ENCODE peak calls at places on chromosomes 2 and 18, in six cellular contexts. R, P, I, C, L and Y are unnamed samples. For H3K4me1, the result is how much of the 10 kb centered on the place peaks cover.

GRCh38 chr2:127957240-127957639 is 70.6 kb downstream of the SAP130 start:
- DNase-seq in R (no peak), P (no peak), I (no peak), C (peak), L (no peak), Y (no peak)

GRCh38 chr2:169619946-169620345 is 35.8 kb downstream of the PPIG start:
- DNase-seq in R (no peak), P (no peak), I (no peak), C (no peak), L (no peak), Y (peak)

GRCh38 chr2:43210467-43211303 is 15.7 kb downstream of the ZFP36L2 start:
- DNase-seq in R (no peak), P (no peak), I (no peak), C (no peak), L (peak), Y (no peak)

GRCh38 chr2:240557808-240558207 is at the start of gene ANKMY1:
- DNase-seq in R (peak), P (peak), I (peak), C (peak), L (peak), Y (peak)

GRCh38 chr18:77071711-77072292 is 60.8 kb downstream of the MBP start:
- DNase-seq in R (no peak), P (no peak), I (no peak), C (peak), L (peak), Y (peak)

GRCh38 chr2:152420923-152421322 is 85.9 kb downstream of the FMNL2 start:
- DNase-seq in R (no peak), P (no peak), I (no peak), C (no peak), L (no peak), Y (no peak)

GRCh38 chr2:238847841-238848565 is at the start of gene TWIST2:
- DNase-seq in R (peak), P (peak), I (peak), C (peak), L (peak), Y (peak)

GRCh38 chr2:211468881-211469280 is 912.5 kb downstream of the CPS1 start:
- DNase-seq in R (peak), P (peak), I (peak), C (no peak), L (peak), Y (no peak)

GRCh38 chr2:167843203-167843602 is 404.2 kb downstream of the STK39 start:
- DNase-seq in R (no peak), P (no peak), I (no peak), C (no peak), L (no peak), Y (no peak)

GRCh38 chr2:37325625-37326071 is 1.0 kb upstream of the PRKD3 start:
- DNase-seq in R (no peak), P (no peak), I (no peak), C (no peak), L (no peak), Y (no peak)

GRCh38 chr18:58896268-58896667 is 31.6 kb downstream of the ZNF532 start:
- DNase-seq in R (no peak), P (no peak), I (no peak), C (no peak), L (no peak), Y (no peak)

GRCh38 chr2:3754280-3754679 is 50.9 kb downstream of the DCDC2C start:
- DNase-seq in R (no peak), P (no peak), I (peak), C (no peak), L (no peak), Y (no peak)

GRCh38 chr2:128381001-128381938 is 62.6 kb upstream of the HS6ST1 start:
- DNase-seq in R (no peak), P (peak), I (no peak), C (no peak), L (no peak), Y (no peak)

GRCh38 chr2:11829324-11829946 is 83.0 kb downstream of the LPIN1 start:
- DNase-seq in R (peak), P (peak), I (peak), C (peak), L (peak), Y (peak)

GRCh38 chr2:68837164-68837860 is 33.9 kb downstream of the BMP10 start:
- DNase-seq in R (peak), P (peak), I (peak), C (peak), L (peak), Y (no peak)

GRCh38 chr2:68832161-68832869 is 38.9 kb downstream of the BMP10 start:
- DNase-seq in R (no peak), P (no peak), I (no peak), C (peak), L (peak), Y (peak)

GRCh38 chr2:68835636-68836035 is 35.6 kb downstream of the BMP10 start:
- DNase-seq in R (no peak), P (no peak), I (no peak), C (no peak), L (no peak), Y (no peak)

GRCh38 chr2:68833162-68833561 is 38.0 kb downstream of the BMP10 start:
- DNase-seq in R (no peak), P (no peak), I (no peak), C (no peak), L (no peak), Y (no peak)

DNA sequence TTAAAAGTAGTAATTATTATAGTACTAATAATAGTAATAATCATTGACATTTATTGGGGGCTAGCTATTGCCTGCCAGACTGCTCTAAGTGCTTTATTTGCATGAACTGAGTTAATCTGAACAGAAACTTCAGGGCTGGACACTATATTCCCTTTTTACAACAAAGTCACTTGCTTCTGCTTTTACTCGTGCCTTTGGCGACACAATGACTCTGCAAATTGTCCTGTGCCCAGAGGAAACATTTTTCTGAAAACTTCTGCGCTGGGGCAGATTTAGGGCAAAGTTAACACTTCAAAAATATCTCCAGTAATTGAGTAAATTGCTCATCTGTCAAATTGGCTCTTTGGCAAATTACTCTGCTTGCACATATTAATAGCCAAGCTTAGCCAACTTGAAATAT is 36.5 kb downstream of the BMP10 start:
- DNase-seq in R (no peak), P (no peak), I (no peak), C (no peak), L (no peak), Y (no peak)
- H3K4me2 ChIP-seq in R (no peak), P (no peak), I (no peak), C (no peak), L (no peak), Y (no peak)

DNA sequence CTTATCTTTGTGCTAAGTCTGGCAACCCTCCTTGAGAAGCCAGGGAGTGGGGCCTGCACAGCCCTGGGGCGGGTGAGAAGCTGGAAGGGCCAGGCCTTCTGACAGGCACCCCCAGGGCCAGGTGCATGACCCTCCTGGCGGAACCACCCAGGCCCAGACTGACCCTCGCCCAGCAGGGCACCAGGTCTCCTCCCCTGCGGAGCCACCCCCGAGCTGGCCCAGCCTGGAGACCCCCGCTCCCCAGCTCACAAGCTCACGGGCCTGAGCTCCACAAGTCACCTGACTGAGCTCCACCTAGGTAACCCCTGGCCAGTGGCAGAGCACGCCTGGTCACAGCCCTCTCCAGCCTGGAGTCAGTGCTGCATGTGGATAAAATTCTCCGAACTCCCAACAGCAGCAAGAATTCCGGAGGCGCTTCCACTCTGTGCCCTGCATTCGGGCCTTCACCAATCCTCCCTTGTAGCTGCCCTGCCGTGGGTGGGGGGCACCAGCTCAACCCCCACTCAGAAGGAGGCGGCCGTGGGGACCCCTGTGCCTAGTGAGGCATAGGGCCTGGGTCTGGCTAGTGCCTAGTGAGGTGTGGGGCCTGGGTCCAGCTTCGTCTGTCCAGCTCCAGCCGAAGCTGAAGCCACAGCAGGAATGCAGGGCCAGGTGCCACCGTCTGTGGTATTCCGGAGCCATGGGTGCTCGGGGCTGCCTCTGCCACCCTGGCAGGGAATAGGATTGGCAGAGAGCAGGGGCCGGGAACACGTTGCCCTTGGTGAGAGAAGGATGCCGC is 12.5 kb downstream of the ODC1 start:
- DNase-seq in R (no peak), P (no peak), I (no peak), C (no peak), L (no peak), Y (no peak)
- H3K4me1 ChIP-seq in R (under half), P (under half), I (under half), C (under half), L (under half), Y (under half)

DNA sequence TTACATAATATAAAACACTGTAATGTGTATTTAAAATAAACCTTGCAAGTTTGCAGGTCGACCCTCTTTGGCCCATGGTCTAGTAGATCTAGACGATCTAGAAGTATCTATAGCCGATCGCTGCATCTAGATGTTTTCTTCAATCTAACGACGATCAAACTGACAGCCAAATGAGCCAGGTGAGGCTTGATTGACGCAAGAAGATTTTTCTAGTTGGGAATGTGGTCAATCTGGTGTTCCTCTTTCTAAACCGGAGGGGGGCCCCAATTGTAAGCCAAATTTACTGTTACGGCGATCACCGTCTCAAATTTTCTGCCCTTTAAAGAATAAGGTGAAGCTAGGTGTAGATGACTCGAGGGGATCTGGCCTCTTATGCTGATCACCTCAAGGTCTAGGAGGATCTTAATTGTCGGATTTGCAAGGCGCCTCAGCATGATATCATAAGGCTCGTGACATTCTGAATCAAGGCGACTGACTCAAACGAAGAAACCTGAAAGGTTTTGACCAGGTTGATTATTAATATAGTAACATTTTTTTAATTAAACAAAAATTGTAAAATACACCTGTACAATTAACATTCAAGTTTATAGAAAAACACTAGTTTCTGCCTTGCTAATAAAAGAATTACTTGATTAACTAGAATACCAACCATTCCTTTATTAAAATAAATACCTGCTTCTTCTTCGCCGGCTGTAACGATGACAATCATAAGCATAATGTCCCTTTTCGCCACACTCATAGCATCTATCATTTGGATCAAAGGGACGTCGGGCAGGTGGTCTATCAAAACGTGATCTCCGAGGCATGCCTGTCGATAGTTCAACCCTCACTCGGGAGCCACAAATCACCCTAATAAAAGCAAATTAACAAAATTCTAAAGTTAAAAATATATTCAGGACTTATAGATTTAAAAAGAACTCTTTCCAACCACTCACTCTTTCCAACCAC is 2.0 kb downstream of the SRSF7 start:
- DNase-seq in R (no peak), P (no peak), I (no peak), C (no peak), L (no peak), Y (no peak)
- H3K4me3 ChIP-seq in R (peak), P (peak), I (peak), C (peak), L (peak), Y (peak)

GRCh38 chr2:100924520-100925451 is 77.3 kb upstream of the RPL31 start:
- DNase-seq in R (no peak), P (peak), I (no peak), C (no peak), L (peak), Y (peak)

GRCh38 chr2:100923461-100924020 is 78.5 kb upstream of the RPL31 start:
- DNase-seq in R (no peak), P (no peak), I (no peak), C (no peak), L (no peak), Y (no peak)

GRCh38 chr2:100921685-100922161 is 80.4 kb upstream of the RPL31 start:
- DNase-seq in R (no peak), P (no peak), I (no peak), C (no peak), L (no peak), Y (peak)

GRCh38 chr2:100928235-100928634 is 73.9 kb upstream of the RPL31 start:
- DNase-seq in R (no peak), P (no peak), I (no peak), C (no peak), L (no peak), Y (no peak)

DNA sequence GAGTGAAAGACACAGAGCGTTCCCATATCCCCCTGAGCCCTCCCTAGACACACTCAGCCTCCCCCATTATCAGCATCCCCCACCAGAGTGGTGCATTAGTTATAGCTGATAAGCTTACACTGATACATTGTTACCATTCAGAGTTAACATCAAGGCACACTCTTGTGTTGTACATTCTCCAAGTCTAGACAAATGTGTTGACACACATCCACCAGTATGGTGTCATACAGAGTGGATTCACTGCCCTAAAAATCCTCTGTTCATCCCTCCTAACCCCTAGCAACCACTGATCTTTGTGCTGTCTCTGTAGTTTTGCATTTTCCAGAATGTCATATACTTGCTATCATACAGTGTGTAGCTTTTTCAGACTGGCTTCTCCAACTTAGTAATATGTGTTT is 78.0 kb upstream of the RPL31 start:
- DNase-seq in R (no peak), P (no peak), I (no peak), C (no peak), L (no peak), Y (peak)
- H3K4me2 ChIP-seq in R (no peak), P (no peak), I (no peak), C (no peak), L (peak), Y (peak)